ENCODE peak calls at places on chromosomes 12 and 14, in seven cellular contexts. P, H, O, J, T, E and C are unnamed samples.

GRCh38 chr14:29735459-29735858 is 192.2 kb downstream of the PRKD1 start:
- DNase-seq in P (no peak), H (no peak), O (no peak), J (no peak), T (no peak), E (no peak), C (no peak)

GRCh38 chr14:75824328-75824727 is 157.5 kb downstream of the TGFB3 start:
- DNase-seq in P (no peak), H (no peak), O (no peak), J (no peak), T (no peak), E (no peak), C (no peak)

GRCh38 chr12:130795906-130796305 is 43.1 kb downstream of the STX2 start:
- DNase-seq in P (no peak), H (no peak), O (no peak), J (no peak), T (no peak), E (no peak), C (no peak)

GRCh38 chr12:54502485-54502884 is 4.9 kb downstream of the NCKAP1L start:
- DNase-seq in P (no peak), H (no peak), O (no peak), J (no peak), T (no peak), E (no peak), C (no peak)

GRCh38 chr12:122981587-122982493 is 1.4 kb downstream of the ARL6IP4 start:
- DNase-seq in P (peak), H (no peak), O (no peak), J (no peak), T (no peak), E (no peak), C (no peak)

GRCh38 chr12:15534870-15535269 is 212.6 kb downstream of the PTPRO start:
- DNase-seq in P (no peak), H (no peak), O (peak), J (no peak), T (peak), E (no peak), C (no peak)

GRCh38 chr12:4900327-4900726 is 9.4 kb upstream of the KCNA1 start:
- DNase-seq in P (no peak), H (no peak), O (peak), J (no peak), T (no peak), E (no peak), C (no peak)

GRCh38 chr14:37056473-37056872 is 115.9 kb downstream of the SLC25A21 start:
- DNase-seq in P (no peak), H (no peak), O (peak), J (no peak), T (no peak), E (peak), C (no peak)

GRCh38 chr12:95582230-95583058 is 31.2 kb upstream of the USP44 start:
- DNase-seq in P (no peak), H (no peak), O (peak), J (no peak), T (no peak), E (peak), C (no peak)

GRCh38 chr12:13853471-13853870 is 127.9 kb downstream of the GRIN2B start:
- DNase-seq in P (no peak), H (no peak), O (no peak), J (no peak), T (no peak), E (no peak), C (no peak)

GRCh38 chr12:27119797-27120196 is 37.4 kb upstream of the C12orf71 start:
- DNase-seq in P (no peak), H (no peak), O (no peak), J (no peak), T (no peak), E (no peak), C (no peak)

GRCh38 chr14:102759416-102759815 is 17.8 kb upstream of the TRAF3 start:
- DNase-seq in P (no peak), H (no peak), O (no peak), J (no peak), T (no peak), E (peak), C (no peak)

GRCh38 chr12:96143827-96144226 is 50.3 kb upstream of the ELK3 start:
- DNase-seq in P (no peak), H (no peak), O (no peak), J (no peak), T (no peak), E (no peak), C (no peak)

GRCh38 chr12:107530706-107531105 is 154.9 kb upstream of the PWP1 start:
- DNase-seq in P (no peak), H (no peak), O (no peak), J (no peak), T (no peak), E (no peak), C (no peak)

DNA sequence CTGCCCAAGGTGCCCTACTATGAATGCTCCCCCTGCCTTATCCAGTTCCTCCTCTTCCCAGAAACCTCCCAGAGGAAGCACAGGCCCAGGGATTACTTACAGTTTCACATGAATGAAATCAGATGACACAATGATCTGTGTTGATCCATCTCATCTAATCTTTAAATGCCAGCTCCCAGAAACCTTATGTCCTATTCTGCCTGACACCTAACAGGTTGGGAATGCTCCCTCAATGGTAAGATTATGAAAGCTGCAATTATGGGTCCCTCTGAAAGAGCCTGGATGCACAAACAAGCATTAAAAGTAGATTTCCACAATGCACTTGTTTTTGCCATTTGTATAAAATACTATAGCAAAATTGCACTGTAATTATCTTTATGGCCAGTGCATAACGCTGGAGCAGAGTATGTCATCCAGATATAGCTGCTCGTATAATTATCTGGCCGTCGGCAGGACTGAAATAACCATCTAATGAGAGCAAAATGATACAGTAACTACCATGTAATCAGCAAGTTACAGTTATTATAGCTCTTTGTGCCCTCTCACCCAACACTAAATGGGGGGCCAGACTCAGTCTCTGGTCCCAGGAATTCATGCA is 4.4 kb upstream of the ZBTB39 start:
- DNase-seq in P (no peak), H (no peak), O (no peak), J (no peak), T (no peak), E (no peak), C (no peak)
- H3K4me3 ChIP-seq in P (no peak), H (no peak), O (no peak), J (no peak), T (no peak), E (no peak), C (no peak)

DNA sequence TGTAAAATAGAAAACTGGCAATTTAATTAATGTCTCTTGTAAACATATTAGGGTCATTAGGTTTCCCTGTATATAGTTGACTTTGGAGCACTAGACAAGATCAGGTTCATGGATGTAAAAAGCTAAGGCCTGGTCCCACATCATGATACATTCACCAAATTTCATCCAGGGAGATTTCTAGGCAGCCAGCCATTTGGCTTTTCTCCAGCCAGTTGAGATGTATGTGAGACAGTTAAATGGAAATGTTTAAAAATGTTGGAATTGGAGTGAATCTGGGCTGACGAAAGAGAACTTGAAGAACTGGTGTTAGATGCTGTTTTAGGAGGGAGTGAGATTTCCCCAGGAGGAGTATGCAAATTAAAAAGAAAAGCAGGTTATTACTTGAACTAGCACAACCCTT is 41.8 kb upstream of the CLEC14A start:
- DNase-seq in P (no peak), H (no peak), O (peak), J (no peak), T (no peak), E (peak), C (no peak)
- H3K27ac ChIP-seq in P (no peak), H (no peak), O (no peak), J (no peak), T (no peak), E (no peak), C (no peak)

GRCh38 chr14:91351508-91351853 is 66.1 kb downstream of the CCDC88C start:
- DNase-seq in P (no peak), H (no peak), O (no peak), J (no peak), T (no peak), E (no peak), C (peak)
- H3K4me3 ChIP-seq in P (no peak), H (peak), O (no peak), J (no peak), T (no peak), E (no peak), C (peak)

GRCh38 chr12:10661338-10661737 is 12.5 kb downstream of the STYK1 start:
- DNase-seq in P (no peak), H (no peak), O (peak), J (no peak), T (no peak), E (peak), C (no peak)

GRCh38 chr12:10667581-10667980 is 6.3 kb downstream of the STYK1 start:
- DNase-seq in P (no peak), H (no peak), O (no peak), J (no peak), T (no peak), E (no peak), C (no peak)

GRCh38 chr12:10668526-10668925 is 5.3 kb downstream of the STYK1 start:
- DNase-seq in P (no peak), H (no peak), O (no peak), J (no peak), T (no peak), E (no peak), C (no peak)

GRCh38 chr12:10664499-10664898 is 9.4 kb downstream of the STYK1 start:
- DNase-seq in P (no peak), H (no peak), O (no peak), J (no peak), T (no peak), E (no peak), C (no peak)

GRCh38 chr12:10663869-10664268 is 10.0 kb downstream of the STYK1 start:
- DNase-seq in P (no peak), H (no peak), O (no peak), J (no peak), T (no peak), E (peak), C (no peak)
- H3K27ac ChIP-seq in P (no peak), H (no peak), O (no peak), J (no peak), T (no peak), E (no peak), C (no peak)